ENCODE peak calls at places on chromosomes 2 and 18, in five cellular contexts. X is colonic mucosa, F is heart right ventricle, E is Calu3, G is iris pigment epithelial cell. V is an unnamed sample.

GRCh38 chr2:35462226-35462983 is 893.2 kb upstream of the CRIM1 start:
- DNase-seq in X (no peak), G (peak), E (no peak), F (no peak), V (no peak)

GRCh38 chr2:71799013-71799575 is 345.7 kb downstream of the DYSF start:
- DNase-seq in G (no peak), F (no peak), E (no peak), X (no peak), V (no peak)

GRCh38 chr2:190841707-190842505 is 38.7 kb upstream of the GLS start:
- DNase-seq in G (peak), F (no peak), E (no peak), X (no peak), V (no peak)

GRCh38 chr2:220188031-220188430 is 560.6 kb downstream of the SLC4A3 start:
- DNase-seq in E (peak), F (no peak), X (peak), G (peak), V (no peak)

GRCh38 chr2:112204411-112204810 is 50.4 kb downstream of the ZC3H8 start:
- DNase-seq in G (peak), X (no peak), F (no peak), E (no peak), V (no peak)

GRCh38 chr2:226791056-226791486 is 8.5 kb downstream of the IRS1 start:
- DNase-seq in X (peak), F (peak), G (peak), E (no peak), V (no peak)

GRCh38 chr18:79394438-79395307 is 1.1 kb upstream of the NFATC1 start:
- DNase-seq in G (peak), X (no peak), E (peak), F (peak), V (no peak)

GRCh38 chr2:111049792-111050640 is 70.7 kb upstream of the BCL2L11 start:
- DNase-seq in E (no peak), G (peak), F (no peak), X (peak), V (no peak)

GRCh38 chr18:62522178-62522509 is 681 bp upstream of the ZCCHC2 start:
- DNase-seq in X (no peak), E (no peak), G (no peak), F (no peak), V (no peak)

GRCh38 chr2:27888790-27889189 is 1.4 kb downstream of the RBKS start:
- DNase-seq in F (no peak), X (no peak), G (peak), E (no peak), V (no peak)

GRCh38 chr2:152544626-152545025 is 172.6 kb downstream of the PRPF40A start:
- DNase-seq in X (no peak), F (no peak), E (no peak), G (no peak), V (no peak)

GRCh38 chr18:8701546-8702118 is 3.7 kb upstream of the MTCL1 start:
- DNase-seq in F (no peak), X (no peak), G (peak), E (peak), V (no peak)

GRCh38 chr18:79772108-79772864 is 25.5 kb upstream of the KCNG2 start:
- DNase-seq in X (no peak), E (no peak), F (no peak), G (no peak), V (no peak)

GRCh38 chr2:139122711-139123158 is 342.5 kb upstream of the NXPH2 start:
- DNase-seq in E (peak), G (peak), X (no peak), F (no peak), V (no peak)

GRCh38 chr2:20106746-20107145 is 55.3 kb upstream of the LAPTM4A start:
- DNase-seq in X (peak), F (peak), G (peak), E (peak), V (peak)

GRCh38 chr2:180761224-180761623 is 219.2 kb upstream of the UBE2E3 start:
- DNase-seq in E (peak), F (no peak), G (peak), X (no peak), V (no peak)

GRCh38 chr18:25147878-25148488 is 204.0 kb downstream of the ZNF521 start:
- DNase-seq in F (no peak), G (no peak), X (no peak), E (no peak), V (no peak)

GRCh38 chr2:84077504-84077903 is 381.6 kb downstream of the SUCLG1 start:
- DNase-seq in G (no peak), X (peak), E (peak), F (no peak), V (no peak)

GRCh38 chr2:46978696-46979095 is 63.1 kb upstream of the MCFD2 start:
- DNase-seq in E (no peak), G (no peak), X (no peak), F (no peak), V (no peak)

GRCh38 chr2:2292381-2292780 is 38.7 kb downstream of the MYT1L start:
- DNase-seq in F (no peak), G (no peak), E (no peak), X (no peak), V (no peak)

GRCh38 chr2:191180712-191181111 is 29.9 kb upstream of the STAT4 start:
- DNase-seq in E (no peak), F (no peak), G (peak), X (no peak), V (no peak)

GRCh38 chr18:48962857-48963554 is 12.2 kb upstream of the SMAD7 start:
- DNase-seq in G (no peak), X (no peak), F (no peak), E (no peak), V (no peak)

GRCh38 chr2:13522096-13522495 is 805.4 kb downstream of the TRIB2 start:
- DNase-seq in F (no peak), E (no peak), X (no peak), G (no peak), V (no peak)

GRCh38 chr2:55587-56448 is 9.5 kb upstream of the FAM110C start:
- DNase-seq in X (no peak), F (no peak), G (no peak), E (no peak), V (no peak)

GRCh38 chr2:86592547-86593230 is 29.4 kb upstream of the CHMP3 start:
- DNase-seq in G (peak), X (no peak), F (no peak), E (no peak), V (no peak)

GRCh38 chr2:69773201-69773600 is 31.3 kb downstream of the ANXA4 start:
- DNase-seq in G (peak), E (no peak), X (no peak), F (no peak), V (no peak)

GRCh38 chr2:157150747-157151146 is 106.8 kb upstream of the GALNT5 start:
- DNase-seq in F (no peak), E (no peak), G (peak), X (no peak), V (no peak)

GRCh38 chr2:20661028-20661980 is 5.6 kb upstream of the GDF7 start:
- DNase-seq in F (peak), X (peak), E (peak), G (peak), V (peak)

GRCh38 chr2:183059561-183059960 is 19.0 kb upstream of the DUSP19 start:
- DNase-seq in E (no peak), G (peak), X (no peak), F (no peak), V (no peak)

GRCh38 chr18:65091737-65092329 is 659.0 kb upstream of the CDH7 start:
- DNase-seq in X (peak), G (peak), E (peak), F (no peak), V (no peak)

GRCh38 chr2:44572196-44572900 is 210.6 kb downstream of the CAMKMT start:
- DNase-seq in G (peak), E (no peak), X (no peak), F (no peak), V (no peak)

GRCh38 chr2:191714925-191715324 is 37.0 kb downstream of the NABP1 start:
- DNase-seq in E (no peak), F (no peak), G (no peak), X (no peak), V (no peak)

GRCh38 chr2:33134086-33134763 is 187.5 kb downstream of the LTBP1 start:
- DNase-seq in X (peak), E (peak), G (peak), F (peak), V (no peak)

GRCh38 chr2:99698896-99699295 is 209.1 kb upstream of the REV1 start:
- DNase-seq in F (no peak), G (peak), E (no peak), X (no peak), V (no peak)

GRCh38 chr2:199197448-199197847 is 260.3 kb downstream of the SATB2 start:
- DNase-seq in X (no peak), E (no peak), F (no peak), G (no peak), V (no peak)

GRCh38 chr18:6482198-6482977 is 67.7 kb upstream of the L3MBTL4 start:
- DNase-seq in F (peak), G (peak), X (peak), E (peak), V (no peak)

GRCh38 chr18:36477776-36478175 is 180.3 kb downstream of the FHOD3 start:
- DNase-seq in X (no peak), G (no peak), E (no peak), F (no peak), V (no peak)

GRCh38 chr2:99448556-99448955 is 41.3 kb downstream of the REV1 start:
- DNase-seq in E (no peak), G (peak), X (no peak), F (no peak), V (no peak)

GRCh38 chr2:112141623-112142001 is 3.4 kb downstream of the FBLN7 start:
- DNase-seq in G (no peak), F (no peak), X (no peak), E (no peak), V (no peak)

V was measured in posterior cingulate gyrus.